ENCODE peak calls at places on chromosomes 4 and X, in ten cellular contexts. A, B, J, C, N, S, U, H, X and W are unnamed samples.

GRCh38 chrX:97898798-97899197 is 1015.1 kb downstream of the RPA4 start:
- DNase-seq in A (no peak), B (no peak), J (no peak), C (no peak), N (no peak), S (no peak), U (no peak), H (no peak), X (no peak), W (no peak)

GRCh38 chrX:43644124-43644701 is 11.9 kb upstream of the MAOA start:
- DNase-seq in A (no peak), B (no peak), J (no peak), C (no peak), N (no peak), S (no peak), U (peak), H (peak), X (no peak), W (no peak)

GRCh38 chr4:147518846-147519767 is 38.2 kb downstream of the EDNRA start:
- DNase-seq in A (peak), B (peak), J (peak), C (peak), N (no peak), S (peak), U (peak), H (peak), X (peak), W (peak)

GRCh38 chrX:76433219-76433618 is 5.7 kb downstream of the MAGEE1 start:
- DNase-seq in A (peak), B (no peak), J (no peak), C (no peak), N (no peak), S (no peak), U (no peak), H (no peak), X (peak), W (no peak)

GRCh38 chrX:7158468-7158990 is 10.6 kb upstream of the PUDP start:
- DNase-seq in A (no peak), B (no peak), J (no peak), C (no peak), N (no peak), S (no peak), U (no peak), H (no peak), X (no peak), W (no peak)

GRCh38 chrX:10089378-10089795 is 67.4 kb upstream of the CLCN4 start:
- DNase-seq in A (no peak), B (no peak), J (no peak), C (no peak), N (no peak), S (no peak), U (no peak), H (no peak), X (no peak), W (peak)

GRCh38 chr4:110306363-110306762 is 107.9 kb upstream of the ELOVL6 start:
- DNase-seq in A (no peak), B (no peak), J (no peak), C (no peak), N (no peak), S (no peak), U (no peak), H (no peak), X (no peak), W (no peak)

GRCh38 chr4:44326716-44327115 is 121.9 kb downstream of the KCTD8 start:
- DNase-seq in A (no peak), B (no peak), J (no peak), C (no peak), N (no peak), S (no peak), U (no peak), H (no peak), X (no peak), W (no peak)

GRCh38 chr4:150329338-150329737 is 251.1 kb downstream of the DCLK2 start:
- DNase-seq in A (no peak), B (no peak), J (no peak), C (no peak), N (no peak), S (no peak), U (no peak), H (peak), X (no peak), W (no peak)

GRCh38 chr4:164803702-164804101 is 49.8 kb downstream of the SMIM31 start:
- DNase-seq in A (no peak), B (no peak), J (no peak), C (no peak), N (no peak), S (no peak), U (no peak), H (no peak), X (no peak), W (no peak)

GRCh38 chr4:75593393-75593792 is 36.9 kb downstream of the CDKL2 start:
- DNase-seq in A (no peak), B (no peak), J (no peak), C (no peak), N (no peak), S (no peak), U (no peak), H (no peak), X (no peak), W (no peak)

GRCh38 chrX:154540897-154541535 is 5.6 kb downstream of the G6PD start:
- DNase-seq in A (no peak), B (no peak), J (no peak), C (no peak), N (no peak), S (no peak), U (no peak), H (no peak), X (no peak), W (peak)

GRCh38 chr4:76208005-76208765 is 5.4 kb downstream of the SCARB2 start:
- DNase-seq in A (no peak), B (peak), J (no peak), C (no peak), N (no peak), S (peak), U (peak), H (peak), X (peak), W (peak)

GRCh38 chr4:7411896-7412585 is 22.7 kb downstream of the PSAPL1 start:
- DNase-seq in A (no peak), B (no peak), J (no peak), C (peak), N (no peak), S (no peak), U (no peak), H (no peak), X (no peak), W (no peak)

GRCh38 chr4:6473264-6474052 is 1.0 kb upstream of the PPP2R2C start:
- DNase-seq in A (no peak), B (no peak), J (no peak), C (no peak), N (no peak), S (no peak), U (no peak), H (no peak), X (no peak), W (no peak)

GRCh38 chrX:133254666-133255065 is 36.5 kb upstream of the TFDP3 start:
- DNase-seq in A (no peak), B (no peak), J (no peak), C (no peak), N (no peak), S (no peak), U (no peak), H (peak), X (no peak), W (no peak)

GRCh38 chr4:69156913-69157312 is 57.6 kb downstream of the UGT2B11 start:
- DNase-seq in A (no peak), B (no peak), J (no peak), C (peak), N (no peak), S (no peak), U (no peak), H (peak), X (no peak), W (no peak)

GRCh38 chr4:53592686-53593641 is 1.7 kb upstream of the LNX1 start:
- DNase-seq in A (peak), B (peak), J (no peak), C (peak), N (no peak), S (peak), U (no peak), H (peak), X (peak), W (peak)

GRCh38 chr4:170248576-170248975 is 158.8 kb upstream of the AADAT start:
- DNase-seq in A (no peak), B (no peak), J (no peak), C (no peak), N (no peak), S (no peak), U (no peak), H (no peak), X (no peak), W (no peak)

GRCh38 chr4:3287271-3287971 is 5.4 kb upstream of the RGS12 start:
- DNase-seq in A (no peak), B (no peak), J (no peak), C (peak), N (no peak), S (no peak), U (no peak), H (no peak), X (no peak), W (no peak)

GRCh38 chrX:38166478-38167083 is 54.1 kb downstream of the SRPX start:
- DNase-seq in A (peak), B (no peak), J (no peak), C (no peak), N (no peak), S (peak), U (no peak), H (peak), X (peak), W (peak)

GRCh38 chrX:80285131-80285773 is 135.0 kb upstream of the TENT5D start:
- DNase-seq in A (peak), B (no peak), J (no peak), C (peak), N (no peak), S (no peak), U (peak), H (peak), X (no peak), W (no peak)

GRCh38 chr4:70559216-70559830 is 32.7 kb upstream of the AMBN start:
- DNase-seq in A (peak), B (no peak), J (no peak), C (peak), N (no peak), S (peak), U (no peak), H (peak), X (peak), W (peak)